ENCODE peak calls at places on chromosome 3, in six cellular contexts. S is trophoblast cell, W is IMR-90, F is mesenchymal stem cell, D is neuronal stem cell, R is H9. V is an unnamed sample.

GRCh38 chr3:23600178-23600577 is 205.6 kb upstream of the UBE2E1 start:
- DNase-seq in S (peak; percentile 81), W (peak; percentile 96), F (peak; percentile 80), D (no peak), R (no peak), V (no peak)

GRCh38 chr3:112136959-112137693 is 4.1 kb upstream of the GCSAM start:
- DNase-seq in S (peak; percentile 22), W (peak; percentile 34), F (peak; percentile 43), D (peak; percentile 75), R (peak; percentile 68), V (peak; percentile 87)

GRCh38 chr3:112084980-112085697 is 1.1 kb upstream of the C3orf52 start:
- DNase-seq in S (no peak), W (no peak), F (no peak), D (no peak), R (no peak), V (peak; percentile 75)

GRCh38 chr3:69458798-69459197 is 72.9 kb upstream of the FRMD4B start:
- DNase-seq in S (no peak), W (no peak), F (no peak), D (no peak), R (no peak), V (peak; percentile 7)

GRCh38 chr3:178393833-178394232 is 142.4 kb upstream of the KCNMB2 start:
- DNase-seq in S (no peak), W (peak; percentile 85), F (peak; percentile 61), D (no peak), R (no peak), V (peak; percentile 6)

GRCh38 chr3:163547045-163547692 is 1531.1 kb downstream of the SI start:
- DNase-seq in S (no peak), W (no peak), F (no peak), D (no peak), R (no peak), V (peak; percentile 63)

GRCh38 chr3:61613666-61614065 is 52.3 kb downstream of the PTPRG start:
- DNase-seq in S (no peak), W (no peak), F (no peak), D (no peak), R (no peak), V (no peak)

GRCh38 chr3:50568947-50569749 is at the start of gene HEMK1:
- DNase-seq in S (peak; percentile 94), W (peak; percentile 91), F (peak; percentile 95), D (peak; percentile 92), R (peak; percentile 96), V (peak; percentile 97)

GRCh38 chr3:16056210-16056607 is 118.3 kb upstream of the GALNT15 start:
- DNase-seq in S (no peak), W (no peak), F (peak; percentile 42), D (no peak), R (no peak), V (no peak)

GRCh38 chr3:4406746-4407568 is 60.1 kb downstream of the SUMF1 start:
- DNase-seq in S (no peak), W (peak; percentile 37), F (no peak), D (no peak), R (no peak), V (no peak)

GRCh38 chr3:184361932-184362667 is 590 bp downstream of the POLR2H start:
- DNase-seq in S (peak; percentile 34), W (peak; percentile 38), F (no peak), D (no peak), R (peak; percentile 79), V (peak; percentile 72)
- H2BK5ac ChIP-seq in S (peak overlapping the region; percentile 76), W (peak overlapping the region; percentile 93), F (peak overlapping the region; percentile 93), D (peak overlapping the region; percentile 98), R (no peak overlapping the region), V (peak overlapping the region; percentile 30)

GRCh38 chr3:193730976-193731375 is 138.0 kb downstream of the OPA1 start:
- DNase-seq in S (no peak), W (no peak), F (no peak), D (no peak), R (no peak), V (no peak)
- H3K18ac ChIP-seq in S (no peak overlapping the region), W (no peak overlapping the region), F (no peak overlapping the region), D (peak overlapping the region; percentile 9), R (no peak overlapping the region), V (no peak overlapping the region)

GRCh38 chr3:140351466-140351865 is 326.4 kb upstream of the TRIM42 start:
- DNase-seq in S (no peak), W (no peak), F (no peak), D (no peak), R (no peak), V (no peak)
- H3K79me1 ChIP-seq in S (no peaks in the 10 kb centered on the region), W (no peaks in the 10 kb centered on the region), F (no peaks in the 10 kb centered on the region), D (no peaks in the 10 kb centered on the region), R (no peaks in the 10 kb centered on the region), V (no peaks in the 10 kb centered on the region)

DNA sequence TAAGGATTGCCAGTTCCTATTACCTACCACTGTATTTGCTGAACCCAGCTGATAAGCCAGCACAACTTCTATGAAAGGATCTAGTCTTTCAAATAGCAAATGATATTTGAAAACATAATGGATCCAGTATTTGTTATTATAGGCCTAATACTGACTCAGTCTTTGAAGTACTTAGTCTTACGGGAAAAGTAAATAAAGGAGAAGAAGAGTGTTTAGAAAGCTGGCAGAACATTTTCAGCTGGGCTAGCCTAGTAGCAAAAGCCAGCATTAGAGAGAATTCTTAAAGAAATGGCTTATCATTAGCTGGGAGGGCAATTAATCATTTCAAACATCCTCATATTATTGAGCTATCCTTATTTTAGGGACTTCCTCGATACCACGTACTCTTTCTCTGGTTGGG is 101.4 kb upstream of the GOLIM4 start:
- DNase-seq in S (no peak), W (peak; percentile 2), F (no peak), D (no peak), R (no peak), V (no peak)
- H2BK5ac ChIP-seq in S (no peak overlapping the region), W (no peak overlapping the region), F (no peak overlapping the region), D (no peak overlapping the region), R (no peak overlapping the region), V (no peak overlapping the region)

DNA sequence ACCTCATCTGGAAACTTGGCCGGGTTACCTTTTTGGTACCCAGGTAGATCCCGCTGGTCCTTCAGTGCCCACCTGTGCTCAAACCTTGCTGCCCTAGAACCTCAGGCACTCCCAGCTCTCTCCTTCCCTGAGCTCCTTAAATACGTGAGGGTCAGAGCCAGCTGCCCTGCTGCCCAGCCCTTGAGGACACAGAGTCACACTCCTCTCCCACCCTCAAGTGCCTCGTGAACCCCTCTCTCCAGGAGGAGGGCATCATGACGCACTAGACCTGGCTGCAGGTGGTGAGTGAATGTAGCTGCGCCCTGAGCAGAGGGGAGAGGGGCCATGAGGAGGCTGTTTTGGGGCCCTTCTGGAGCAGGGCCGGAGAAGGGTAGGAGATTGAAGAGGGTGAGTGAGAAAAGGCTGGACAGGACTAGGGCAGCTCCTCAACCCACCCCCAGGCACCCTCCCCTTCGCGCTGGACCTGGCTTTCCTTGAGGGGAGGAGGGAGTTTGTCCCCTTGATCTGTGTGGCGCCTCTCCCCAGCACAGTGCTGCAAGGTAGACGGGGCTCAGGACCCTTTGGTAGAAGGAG is 939 bp downstream of the SLC12A8 start:
- DNase-seq in S (no peak), W (no peak), F (no peak), D (no peak), R (no peak), V (no peak)
- H3K18ac ChIP-seq in S (no peak overlapping the region), W (no peak overlapping the region), F (no peak overlapping the region), D (peak overlapping the region; percentile 93), R (peak overlapping the region; percentile 75), V (peak overlapping the region; percentile 82)

GRCh38 chr3:46955157-46955556 is 21.4 kb downstream of the CCDC12 start:
- DNase-seq in S (no peak), W (no peak), F (no peak), D (no peak), R (no peak), V (no peak)
- H3K79me1 ChIP-seq in S (peaks cover 2% of the 10 kb centered on the region), W (peaks cover 44% of the 10 kb centered on the region), F (peaks cover 4% of the 10 kb centered on the region), D (peaks cover 3% of the 10 kb centered on the region), R (peaks cover 17% of the 10 kb centered on the region), V (peaks cover 55% of the 10 kb centered on the region)

DNA sequence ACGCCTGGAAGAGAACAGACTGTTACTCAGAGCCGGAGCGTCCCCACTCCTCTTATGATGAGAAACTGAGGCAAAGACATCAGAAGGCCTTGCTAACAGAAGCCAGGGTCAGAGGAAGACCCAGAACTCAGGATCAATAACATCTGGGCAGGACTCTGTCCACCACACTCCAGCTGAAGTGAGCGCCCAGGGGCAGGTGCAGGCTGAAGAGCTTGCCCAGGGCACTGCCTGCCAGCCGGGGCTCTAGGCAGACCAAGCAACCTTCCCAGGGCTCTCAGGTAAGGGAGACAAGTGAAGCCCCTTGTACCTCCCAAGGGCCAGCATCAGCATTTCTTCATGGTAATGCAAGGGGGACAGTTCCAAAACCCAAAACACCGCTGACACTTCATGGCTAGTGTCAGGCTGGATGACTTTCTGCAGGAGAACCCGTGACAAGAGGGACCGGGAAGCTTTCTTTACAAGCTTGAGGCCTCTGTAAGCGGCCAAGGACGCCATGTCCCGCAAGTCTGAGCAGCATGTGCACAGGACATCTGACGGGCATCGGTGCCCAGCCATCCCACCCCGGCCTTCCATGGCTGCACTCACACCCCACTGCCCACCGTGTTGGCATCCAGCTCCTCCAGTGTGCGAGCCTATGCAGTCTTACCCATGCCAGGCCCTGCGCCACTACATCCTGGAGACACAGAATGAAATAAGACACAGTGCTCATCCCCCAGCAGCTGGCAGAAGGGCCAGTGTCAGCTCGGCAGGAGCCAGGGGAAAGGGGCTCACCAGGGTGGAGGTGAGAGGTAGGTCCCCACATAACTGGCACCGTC is 14.1 kb downstream of the XXYLT1 start:
- DNase-seq in S (no peak), W (no peak), F (no peak), D (no peak), R (no peak), V (no peak)
- H2BK5ac ChIP-seq in S (no peak overlapping the region), W (no peak overlapping the region), F (no peak overlapping the region), D (no peak overlapping the region), R (no peak overlapping the region), V (no peak overlapping the region)

DNA sequence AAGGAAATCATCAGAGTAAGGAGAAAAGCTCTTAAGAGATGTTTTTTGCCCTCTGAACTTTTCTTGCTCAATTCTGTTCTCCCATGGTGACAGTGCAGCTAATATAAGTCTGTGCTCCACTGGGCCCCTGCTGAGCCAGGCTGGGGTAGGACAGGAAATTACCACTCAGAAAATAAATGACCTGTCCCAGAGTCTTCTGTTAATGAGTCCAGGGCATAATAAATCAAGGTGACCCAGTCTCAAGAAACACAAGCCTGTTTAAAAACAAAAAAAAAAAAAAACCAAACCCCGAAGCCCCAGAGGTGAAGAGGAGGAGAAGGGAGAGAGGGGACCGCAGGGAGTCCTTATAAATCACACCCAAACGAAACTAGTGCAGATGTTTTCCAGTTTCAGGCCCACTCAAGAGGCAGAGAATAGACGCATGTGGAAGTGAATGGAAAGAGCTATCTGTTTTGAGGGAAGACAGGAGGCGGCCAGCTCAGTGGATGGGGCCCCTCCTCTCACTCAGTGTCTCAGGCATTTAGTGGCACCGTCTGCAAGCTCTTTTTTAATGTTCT is 59.8 kb upstream of the BOC start:
- DNase-seq in S (no peak), W (no peak), F (peak; percentile 96), D (no peak), R (no peak), V (no peak)
- H3K18ac ChIP-seq in S (no peak overlapping the region), W (no peak overlapping the region), F (peak overlapping the region; percentile 84), D (no peak overlapping the region), R (no peak overlapping the region), V (no peak overlapping the region)

V was measured in mesendoderm.